ENCODE peak calls at places on chromosomes 2 and 18, in seven cellular contexts. D, W, O, U, L, Q and J are unnamed samples.

GRCh38 chr18:22980394-22980793 is 47.3 kb downstream of the RBBP8 start:
- DNase-seq in U (no peak), Q (no peak), O (no peak), W (no peak), L (no peak), D (no peak), J (no peak)

GRCh38 chr2:209208211-209208610 is 215.6 kb upstream of the MAP2 start:
- DNase-seq in U (no peak), Q (peak; percentile 16), W (peak; percentile 31), O (peak; percentile 20), L (peak; percentile 3), D (no peak), J (peak; percentile 50)

GRCh38 chr2:64943387-64944150 is 45.6 kb upstream of the SLC1A4 start:
- DNase-seq in L (no peak), D (peak; percentile 92), U (peak; percentile 87), W (peak; percentile 73), O (no peak), Q (peak; percentile 97), J (no peak)

GRCh38 chr2:238290079-238290478 is 1.7 kb upstream of the PER2 start:
- DNase-seq in U (peak; percentile 70), L (no peak), W (peak; percentile 26), Q (no peak), D (no peak), O (peak; percentile 84), J (no peak)

GRCh38 chr2:72932045-72932444 is 14.7 kb downstream of the EMX1 start:
- DNase-seq in D (no peak), L (peak; percentile 41), U (peak; percentile 39), W (peak; percentile 15), O (no peak), Q (no peak), J (peak; percentile 9)

GRCh38 chr18:11052800-11053199 is 96.6 kb downstream of the PIEZO2 start:
- DNase-seq in O (no peak), Q (no peak), D (no peak), L (peak; percentile 45), W (no peak), U (no peak), J (no peak)

GRCh38 chr2:48483916-48484315 is 46.0 kb upstream of the STON1 start:
- DNase-seq in W (peak; percentile 94), D (no peak), Q (no peak), U (no peak), L (peak; percentile 36), O (no peak), J (peak; percentile 91)

GRCh38 chr2:218805627-218806026 is 23.7 kb downstream of the CYP27A1 start:
- DNase-seq in D (no peak), U (no peak), O (peak; percentile 52), L (peak; percentile 92), Q (no peak), W (peak; percentile 49), J (peak; percentile 22)